ENCODE peak calls at places on chromosomes 6 and 20, in seven cellular contexts. G is neuronal stem cell; X is endothelial cell of umbilical vein; M is RWPE1; E is PC-9; T is trophoblast cell; K is CD8-positive, alpha-beta memory T cell. J is an unnamed sample.

GRCh38 chr20:22353586-22353985 is 230.8 kb downstream of the FOXA2 start:
- DNase-seq in G (no peak), X (no peak), M (no peak), E (no peak), T (no peak), K (no peak), J (no peak)

GRCh38 chr20:8853805-8854338 is 215.0 kb upstream of the PLCB4 start:
- DNase-seq in G (peak), X (peak), M (peak), E (peak), T (peak), K (no peak), J (peak)

GRCh38 chr20:40672095-40672494 is 16.9 kb downstream of the MAFB start:
- DNase-seq in G (no peak), X (no peak), M (no peak), E (no peak), T (no peak), K (no peak), J (no peak)

GRCh38 chr6:126983779-126984178 is 134.7 kb upstream of the RSPO3 start:
- DNase-seq in G (no peak), X (no peak), M (no peak), E (no peak), T (no peak), K (no peak), J (no peak)

GRCh38 chr6:11774392-11774791 is 4.2 kb downstream of the ADTRP start:
- DNase-seq in G (no peak), X (no peak), M (no peak), E (no peak), T (peak), K (no peak), J (no peak)

GRCh38 chr20:24378651-24379050 is 90.8 kb upstream of the SYNDIG1 start:
- DNase-seq in G (no peak), X (no peak), M (no peak), E (no peak), T (no peak), K (no peak), J (no peak)

GRCh38 chr6:121756643-121757042 is 321.2 kb downstream of the GJA1 start:
- DNase-seq in G (no peak), X (no peak), M (no peak), E (no peak), T (no peak), K (no peak), J (no peak)

GRCh38 chr6:28607990-28608389 is 82.3 kb downstream of the GPX5 start:
- DNase-seq in G (no peak), X (no peak), M (no peak), E (no peak), T (no peak), K (no peak), J (no peak)

GRCh38 chr6:43695078-43695966 is 7.7 kb upstream of the MRPS18A start:
- DNase-seq in G (no peak), X (no peak), M (no peak), E (peak), T (no peak), K (no peak), J (peak)

GRCh38 chr6:69349776-69350175 is 447.0 kb downstream of the LMBRD1 start:
- DNase-seq in G (no peak), X (no peak), M (no peak), E (no peak), T (peak), K (no peak), J (no peak)

GRCh38 chr20:3980260-3981131 is 34.9 kb downstream of the RNF24 start:
- DNase-seq in G (no peak), X (peak), M (peak), E (no peak), T (no peak), K (peak), J (peak)

GRCh38 chr6:33061987-33062386 is 11.5 kb downstream of the HLA-DPA1 start:
- DNase-seq in G (no peak), X (peak), M (no peak), E (peak), T (no peak), K (no peak), J (peak)
- H3K27ac ChIP-seq in G (no peak), X (no peak), M (no peak), E (no peak), T (no peak), K (no peak), J (no peak)

GRCh38 chr6:167405778-167406532 is 81.1 kb downstream of the TTLL2 start:
- DNase-seq in G (no peak), X (no peak), M (no peak), E (no peak), T (no peak), K (no peak), J (no peak)
- H3K27ac ChIP-seq in G (no peak), X (no peak), M (no peak), E (no peak), T (no peak), K (no peak), J (no peak)

GRCh38 chr6:29755295-29755871 is 32.1 kb downstream of the HLA-F start:
- DNase-seq in G (no peak), X (no peak), M (no peak), E (no peak), T (peak), K (no peak), J (no peak)

GRCh38 chr6:29751480-29751879 is 28.2 kb downstream of the HLA-F start:
- DNase-seq in G (no peak), X (no peak), M (no peak), E (no peak), T (no peak), K (no peak), J (no peak)

GRCh38 chr6:29750709-29751108 is 27.5 kb downstream of the HLA-F start:
- DNase-seq in G (no peak), X (no peak), M (no peak), E (no peak), T (no peak), K (no peak), J (no peak)

GRCh38 chr6:29752451-29753308 is 29.4 kb downstream of the HLA-F start:
- DNase-seq in G (peak), X (peak), M (peak), E (peak), T (peak), K (peak), J (peak)

GRCh38 chr6:29753309-29753644 is 30.0 kb downstream of the HLA-F start:
- DNase-seq in G (no peak), X (no peak), M (no peak), E (no peak), T (no peak), K (no peak), J (no peak)
- H3K27ac ChIP-seq in G (no peak), X (no peak), M (peak), E (no peak), T (no peak), K (no peak), J (no peak)

GRCh38 chr20:62845818-62846527 is 15.6 kb downstream of the TCFL5 start:
- DNase-seq in G (no peak), X (no peak), M (no peak), E (peak), T (no peak), K (no peak), J (no peak)
- H3K27ac ChIP-seq in G (no peak), X (no peak), M (no peak), E (no peak), T (no peak), K (no peak), J (peak)

DNA sequence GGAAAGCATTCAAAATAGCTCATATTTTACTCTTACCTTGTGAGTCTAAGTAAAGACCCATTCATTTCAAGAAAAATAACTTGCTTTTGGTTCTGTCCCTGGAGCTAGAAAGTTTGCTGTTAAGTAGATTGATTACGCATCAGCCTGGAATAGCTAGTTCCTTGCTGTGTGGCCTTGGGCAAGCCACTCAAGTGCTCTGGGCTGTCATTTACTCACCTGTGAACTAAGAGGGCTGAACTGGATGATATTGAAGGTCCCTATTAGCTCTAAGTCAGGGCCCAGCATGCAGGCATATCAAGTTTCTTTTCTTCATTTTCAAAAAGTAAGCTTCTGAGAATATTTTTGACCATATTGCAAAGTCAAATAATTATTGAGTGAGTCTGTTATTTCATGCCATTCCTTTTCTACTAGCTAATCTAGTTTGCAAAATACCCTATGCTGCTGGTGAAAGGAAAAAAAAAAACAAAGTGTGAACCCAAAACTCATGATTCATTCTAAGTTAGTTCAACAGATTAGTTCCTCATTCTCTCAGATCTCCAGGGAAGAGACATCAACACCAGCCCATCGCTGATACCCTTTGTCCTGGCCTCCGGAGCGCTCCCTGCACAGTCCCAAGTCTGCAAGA is 106.5 kb upstream of the GMDS start:
- DNase-seq in G (no peak), X (no peak), M (no peak), E (peak), T (peak), K (no peak), J (no peak)
- H3K27ac ChIP-seq in G (no peak), X (no peak), M (no peak), E (peak), T (no peak), K (no peak), J (no peak)

DNA sequence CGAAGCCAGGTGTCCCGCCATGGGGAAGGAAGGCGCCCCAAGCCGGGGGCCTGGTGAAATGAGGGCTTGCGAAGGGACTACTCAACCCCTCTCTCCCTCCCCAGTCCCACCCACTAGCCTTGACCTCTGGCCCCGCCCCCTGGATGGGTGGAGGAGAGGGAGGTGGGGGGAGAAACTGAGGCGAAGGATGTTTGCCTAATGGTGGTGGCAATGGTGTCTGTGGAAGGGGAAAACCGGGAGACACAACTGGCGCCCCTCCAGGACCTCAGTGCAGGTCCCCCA is at the start of gene POU5F1:
- DNase-seq in G (no peak), X (no peak), M (no peak), E (no peak), T (no peak), K (no peak), J (no peak)
- H3K27ac ChIP-seq in G (no peak), X (no peak), M (peak), E (no peak), T (no peak), K (no peak), J (no peak)

GRCh38 chr20:2139736-2140135 is 38.1 kb downstream of the STK35 start:
- DNase-seq in G (no peak), X (no peak), M (no peak), E (no peak), T (no peak), K (no peak), J (no peak)

GRCh38 chr20:2139250-2139649 is 37.6 kb downstream of the STK35 start:
- DNase-seq in G (no peak), X (no peak), M (no peak), E (no peak), T (no peak), K (no peak), J (no peak)

GRCh38 chr20:2141592-2142575 is 40.3 kb downstream of the STK35 start:
- DNase-seq in G (no peak), X (no peak), M (no peak), E (no peak), T (no peak), K (no peak), J (no peak)

GRCh38 chr20:2142649-2143048 is 41.0 kb downstream of the STK35 start:
- DNase-seq in G (no peak), X (no peak), M (no peak), E (no peak), T (no peak), K (no peak), J (no peak)

DNA sequence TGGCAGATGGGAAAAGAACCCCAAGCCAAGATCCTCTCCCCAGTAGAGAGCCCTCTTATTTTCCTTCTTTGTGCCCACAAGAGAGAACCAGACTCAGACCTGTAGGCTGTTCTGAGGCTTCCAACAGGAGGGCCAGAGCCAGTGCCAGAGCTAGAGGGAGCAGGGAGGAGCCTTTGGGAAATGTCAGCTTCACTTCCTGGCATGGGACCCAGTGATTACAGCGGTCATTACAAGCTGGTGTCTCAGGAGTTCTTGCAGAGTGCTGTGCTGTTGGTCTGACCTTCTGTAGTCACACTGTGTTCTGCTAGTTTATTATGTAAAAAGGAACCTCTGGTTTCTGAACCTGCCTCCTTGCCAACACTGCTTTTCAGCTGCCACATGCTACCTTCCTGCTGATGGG is 38.9 kb downstream of the STK35 start:
- DNase-seq in G (no peak), X (no peak), M (no peak), E (no peak), T (no peak), K (no peak), J (no peak)
- H3K27ac ChIP-seq in G (no peak), X (no peak), M (peak), E (no peak), T (no peak), K (no peak), J (no peak)

DNA sequence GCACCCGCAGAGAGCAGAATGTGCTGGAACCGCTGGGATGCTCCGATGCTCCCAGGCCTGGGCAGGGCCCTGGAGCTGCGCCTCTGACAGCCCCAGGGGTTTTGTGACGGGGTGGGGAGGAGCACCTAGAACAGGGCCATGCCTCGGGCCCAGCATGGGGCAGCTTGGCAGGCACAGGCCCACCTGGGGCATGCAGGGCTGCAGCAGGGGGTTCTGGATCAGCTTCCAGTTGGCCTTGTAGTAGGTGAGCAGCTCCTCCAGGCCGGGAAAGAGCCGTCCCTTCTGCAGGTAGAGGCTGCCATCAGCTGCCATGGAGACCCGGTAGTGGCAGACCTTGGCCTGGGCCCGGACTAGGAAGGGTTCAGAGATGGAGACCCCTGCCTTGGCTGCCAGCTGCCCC is 4.4 kb downstream of the SRMS start:
- DNase-seq in G (no peak), X (no peak), M (no peak), E (no peak), T (no peak), K (no peak), J (no peak)
- H3K27ac ChIP-seq in G (no peak), X (no peak), M (peak), E (no peak), T (no peak), K (no peak), J (no peak)